ENCODE peak calls at places on chromosomes 6 and 20, in nine cellular contexts. N, P, Q, M, G, I, C, A and D are unnamed samples.

GRCh38 chr6:148776321-148776966 is 29.6 kb downstream of the UST start:
- DNase-seq in N (no peak), G (peak; percentile 85), I (peak; percentile 57), M (peak; percentile 89), A (no peak), Q (no peak), C (no peak), P (peak; percentile 82), D (no peak)

GRCh38 chr6:115935361-115935760 is 125.3 kb downstream of the FRK start:
- DNase-seq in Q (no peak), A (no peak), G (no peak), I (no peak), N (no peak), P (no peak), C (no peak), M (no peak), D (no peak)

GRCh38 chr6:41071501-41071922 is 644 bp downstream of the OARD1 start:
- DNase-seq in M (no peak), A (no peak), G (no peak), C (no peak), Q (no peak), I (peak; percentile 6), P (peak; percentile 76), N (no peak), D (no peak)

GRCh38 chr6:44494011-44494501 is 106.5 kb downstream of the CDC5L start:
- DNase-seq in I (peak; percentile 46), N (no peak), C (peak; percentile 74), M (peak; percentile 78), A (no peak), Q (no peak), P (peak; percentile 76), G (peak; percentile 95), D (no peak)

GRCh38 chr6:39225946-39226437 is 3.3 kb downstream of the KCNK5 start:
- DNase-seq in P (no peak), Q (no peak), G (no peak), A (no peak), I (no peak), N (no peak), M (no peak), C (no peak), D (no peak)

GRCh38 chr6:38349795-38350194 is 289.9 kb downstream of the BTBD9 start:
- DNase-seq in I (peak; percentile 53), N (no peak), P (peak; percentile 90), A (no peak), C (no peak), M (no peak), Q (no peak), G (no peak), D (no peak)

GRCh38 chr6:4145083-4145482 is 9.7 kb upstream of the ECI2 start:
- DNase-seq in P (no peak), N (no peak), A (no peak), G (no peak), Q (no peak), I (no peak), M (no peak), C (no peak), D (no peak)

GRCh38 chr6:133814797-133815196 is 74.1 kb upstream of the TCF21 start:
- DNase-seq in Q (no peak), I (peak; percentile 61), N (no peak), P (peak; percentile 71), C (no peak), G (peak; percentile 61), M (peak; percentile 55), A (no peak), D (no peak)

GRCh38 chr20:23019403-23019802 is 15.7 kb upstream of the SSTR4 start:
- DNase-seq in I (no peak), C (no peak), A (no peak), M (no peak), N (no peak), G (no peak), Q (no peak), P (no peak), D (peak; percentile 42)

GRCh38 chr6:56096946-56097345 is 150.4 kb downstream of the COL21A1 start:
- DNase-seq in N (no peak), A (no peak), P (no peak), C (no peak), G (no peak), M (no peak), Q (no peak), I (no peak), D (no peak)

GRCh38 chr6:14066782-14067406 is 50.7 kb upstream of the CD83 start:
- DNase-seq in M (peak; percentile 75), Q (peak; percentile 79), I (peak; percentile 47), P (peak; percentile 80), G (peak; percentile 60), A (no peak), N (no peak), C (peak; percentile 57), D (no peak)

GRCh38 chr6:161890133-161890833 is 616.4 kb upstream of the AGPAT4 start:
- DNase-seq in P (no peak), M (no peak), C (no peak), G (no peak), N (no peak), Q (no peak), I (no peak), A (no peak), D (no peak)

GRCh38 chr20:25470045-25470444 is 62.6 kb downstream of the GINS1 start:
- DNase-seq in I (peak; percentile 19), A (peak; percentile 39), G (peak; percentile 27), N (no peak), M (peak; percentile 50), P (peak; percentile 25), Q (peak; percentile 68), C (no peak), D (no peak)

GRCh38 chr6:74087898-74088297 is 391.9 kb downstream of the CD109 start:
- DNase-seq in P (peak; percentile 77), C (no peak), M (no peak), N (no peak), I (peak; percentile 14), Q (no peak), G (no peak), A (no peak), D (no peak)

GRCh38 chr20:44745560-44746366 is at the start of gene KCNK15:
- DNase-seq in G (no peak), I (no peak), M (no peak), A (no peak), C (no peak), Q (peak; percentile 68), P (peak; percentile 17), N (no peak), D (no peak)

GRCh38 chr20:9930142-9930541 is 91.3 kb upstream of the PAK5 start:
- DNase-seq in Q (no peak), M (no peak), A (no peak), P (no peak), G (peak; percentile 52), C (no peak), N (no peak), I (no peak), D (no peak)

GRCh38 chr6:63440594-63440993 is 120.8 kb upstream of the LGSN start:
- DNase-seq in Q (no peak), G (no peak), C (no peak), M (no peak), I (no peak), P (no peak), A (no peak), N (no peak), D (no peak)

GRCh38 chr20:50068041-50068651 is 44.8 kb downstream of the UBE2V1 start:
- DNase-seq in A (no peak), I (no peak), C (no peak), Q (no peak), M (no peak), P (no peak), N (no peak), G (no peak), D (no peak)

GRCh38 chr6:137589067-137589848 is 95.1 kb upstream of the OLIG3 start:
- DNase-seq in C (peak; percentile 92), Q (peak; percentile 71), N (no peak), M (peak; percentile 7), G (peak; percentile 47), P (peak; percentile 50), I (peak; percentile 29), A (peak; percentile 18), D (no peak)

GRCh38 chr6:16132909-16133308 is 4.0 kb downstream of the MYLIP start:
- DNase-seq in N (no peak), C (no peak), P (no peak), G (no peak), M (no peak), A (no peak), I (no peak), Q (no peak), D (no peak)
- H3K27ac ChIP-seq in N (peak overlapping the region; percentile 7), C (no peak overlapping the region), P (no peak overlapping the region), G (no peak overlapping the region), M (no peak overlapping the region), A (peak overlapping the region; percentile 1), I (no peak overlapping the region), Q (no peak overlapping the region), D (no peak overlapping the region)

GRCh38 chr6:155100591-155100990 is 105.5 kb downstream of the TIAM2 start:
- DNase-seq in M (no peak), C (no peak), Q (no peak), G (no peak), P (no peak), N (no peak), I (no peak), A (no peak), D (no peak)
- H3K27ac ChIP-seq in M (no peak overlapping the region), C (no peak overlapping the region), Q (no peak overlapping the region), G (no peak overlapping the region), P (no peak overlapping the region), N (no peak overlapping the region), I (no peak overlapping the region), A (no peak overlapping the region), D (no peak overlapping the region)

DNA sequence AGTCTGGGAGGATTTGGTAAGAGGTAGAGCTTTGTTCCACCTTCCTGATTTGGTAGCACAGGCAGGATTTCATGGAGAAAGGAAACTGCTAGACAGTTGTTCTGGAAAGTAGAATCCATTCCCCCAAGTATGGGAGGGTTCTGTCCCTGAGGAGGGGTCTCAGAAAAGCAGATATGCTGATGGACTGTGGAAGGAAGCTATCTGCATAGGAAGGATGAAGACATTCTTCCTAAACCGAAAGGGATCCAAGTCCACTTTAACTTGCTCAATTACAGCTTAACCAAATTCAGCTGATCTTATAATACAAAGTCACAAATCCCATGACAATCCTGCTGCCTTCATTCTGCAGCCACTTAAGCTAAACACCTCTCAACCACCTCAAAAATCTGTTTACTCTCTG is 2.6 kb downstream of the MAN1A1 start:
- DNase-seq in C (no peak), M (no peak), I (no peak), N (no peak), P (no peak), G (peak; percentile 7), A (no peak), Q (no peak), D (no peak)
- H3K27ac ChIP-seq in C (no peak overlapping the region), M (no peak overlapping the region), I (no peak overlapping the region), N (no peak overlapping the region), P (no peak overlapping the region), G (no peak overlapping the region), A (peak overlapping the region; percentile 93), Q (no peak overlapping the region), D (peak overlapping the region; percentile 24)

DNA sequence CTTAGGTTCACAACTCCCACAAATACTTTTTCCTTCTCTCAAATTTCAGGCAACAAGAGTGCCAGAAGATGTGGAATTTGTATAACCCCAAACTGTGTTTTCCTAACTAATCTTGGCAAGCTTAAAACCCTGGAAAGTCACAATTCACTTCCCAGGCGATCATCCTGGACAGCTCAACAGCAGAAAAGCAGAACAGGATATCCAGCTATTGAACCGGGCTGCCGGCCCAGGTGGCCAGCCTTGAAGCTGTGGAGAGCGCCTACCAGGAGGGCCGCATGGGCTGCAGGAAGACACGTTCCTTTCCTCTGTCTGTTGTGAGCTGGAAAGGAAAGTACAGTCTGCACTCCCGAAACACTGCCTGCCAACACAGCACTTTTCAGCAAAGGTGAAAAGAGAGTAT is 719.7 kb upstream of the MARCKS start:
- DNase-seq in G (no peak), C (no peak), M (no peak), A (no peak), N (no peak), Q (peak; percentile 10), P (no peak), I (no peak), D (no peak)
- H3K27ac ChIP-seq in G (no peak overlapping the region), C (no peak overlapping the region), M (no peak overlapping the region), A (no peak overlapping the region), N (no peak overlapping the region), Q (no peak overlapping the region), P (no peak overlapping the region), I (no peak overlapping the region), D (no peak overlapping the region)